ENCODE peak calls at places on chromosomes 3 and 15, in ten cellular contexts. C is K562, H is HL-60, U is IMR-90, F is brain microvascular endothelial cell, N is tibial nerve, A is tibial artery, E is PC-9, K is fibroblast of mammary gland, O is cardiac muscle cell. D is an unnamed sample.

GRCh38 chr3:76321615-76322014 is 536.3 kb upstream of the ZNF717 start:
- DNase-seq in C (no peak), H (no peak), U (no peak), F (no peak), N (no peak), A (no peak), E (no peak), K (no peak), O (no peak), D (no peak)

GRCh38 chr3:137343283-137343682 is 385.5 kb downstream of the IL20RB start:
- DNase-seq in C (no peak), H (no peak), U (no peak), F (no peak), N (no peak), A (no peak), E (no peak), K (no peak), O (no peak), D (no peak)

GRCh38 chr15:27086146-27086545 is 115.2 kb downstream of the GABRG3 start:
- DNase-seq in C (peak; percentile 88), H (no peak), U (no peak), F (no peak), N (no peak), A (no peak), E (no peak), K (no peak), O (peak; percentile 38), D (no peak)

GRCh38 chr3:145490088-145491055 is 670.6 kb downstream of the PLOD2 start:
- DNase-seq in C (no peak), H (no peak), U (no peak), F (no peak), N (no peak), A (no peak), E (no peak), K (no peak), O (no peak), D (no peak)

GRCh38 chr3:150673966-150674365 is 29.8 kb downstream of the ERICH6 start:
- DNase-seq in C (no peak), H (no peak), U (no peak), F (no peak), N (no peak), A (no peak), E (no peak), K (no peak), O (no peak), D (no peak)

GRCh38 chr15:39579487-39580116 is 1.3 kb upstream of the THBS1 start:
- DNase-seq in C (no peak), H (no peak), U (peak; percentile 98), F (peak; percentile 90), N (peak; percentile 48), A (peak; percentile 84), E (peak; percentile 83), K (peak; percentile 91), O (peak; percentile 92), D (peak; percentile 85)

GRCh38 chr3:56131976-56132590 is 336.2 kb downstream of the ERC2 start:
- DNase-seq in C (peak; percentile 50), H (no peak), U (peak; percentile 95), F (peak; percentile 95), N (no peak), A (peak; percentile 65), E (peak; percentile 51), K (peak; percentile 93), O (no peak), D (peak; percentile 95)

GRCh38 chr15:80081390-80081789 is 21.9 kb downstream of the ZFAND6 start:
- DNase-seq in C (no peak), H (peak; percentile 59), U (no peak), F (no peak), N (no peak), A (no peak), E (no peak), K (no peak), O (no peak), D (no peak)

DNA sequence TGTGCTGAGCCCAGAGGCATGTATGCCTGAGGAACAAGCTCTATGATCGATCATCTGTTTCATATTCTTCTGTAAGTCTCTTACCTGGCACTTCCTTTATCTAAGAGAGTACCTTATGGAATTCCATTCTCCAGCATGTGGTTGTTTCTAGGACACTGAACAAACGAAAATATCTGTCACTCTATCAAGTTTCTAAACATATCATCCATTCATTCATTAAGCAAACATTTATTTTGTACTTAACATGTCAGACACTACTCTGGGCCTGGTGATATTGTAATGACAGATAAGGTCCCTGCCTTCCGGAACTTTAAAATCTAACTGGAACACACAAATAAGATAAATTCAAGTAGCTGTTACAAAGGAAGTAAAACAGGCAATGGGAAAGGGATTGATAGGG is 477.1 kb downstream of the IGSF11 start:
- DNase-seq in C (no peak), H (no peak), U (no peak), F (no peak), N (no peak), A (no peak), E (no peak), K (no peak), O (no peak), D (no peak)
- H3K4me3 ChIP-seq in C (no peak overlapping the region), H (no peak overlapping the region), U (no peak overlapping the region), F (no peak overlapping the region), N (no peak overlapping the region), A (no peak overlapping the region), E (no peak overlapping the region), K (no peak overlapping the region), O (no peak overlapping the region), D (no peak overlapping the region)

GRCh38 chr3:69252141-69252540 is 129.7 kb upstream of the LMOD3 start:
- DNase-seq in C (no peak), H (no peak), U (no peak), F (no peak), N (no peak), A (no peak), E (no peak), K (no peak), O (no peak), D (no peak)

GRCh38 chr3:69249001-69249400 is 126.6 kb upstream of the LMOD3 start:
- DNase-seq in C (no peak), H (no peak), U (no peak), F (no peak), N (no peak), A (no peak), E (no peak), K (no peak), O (no peak), D (no peak)

GRCh38 chr3:69251078-69251805 is 128.8 kb upstream of the LMOD3 start:
- DNase-seq in C (no peak), H (no peak), U (no peak), F (no peak), N (no peak), A (no peak), E (no peak), K (no peak), O (peak; percentile 18), D (no peak)

GRCh38 chr3:69248394-69248793 is 126.0 kb upstream of the LMOD3 start:
- DNase-seq in C (no peak), H (no peak), U (no peak), F (no peak), N (no peak), A (no peak), E (no peak), K (no peak), O (peak; percentile 43), D (no peak)

DNA sequence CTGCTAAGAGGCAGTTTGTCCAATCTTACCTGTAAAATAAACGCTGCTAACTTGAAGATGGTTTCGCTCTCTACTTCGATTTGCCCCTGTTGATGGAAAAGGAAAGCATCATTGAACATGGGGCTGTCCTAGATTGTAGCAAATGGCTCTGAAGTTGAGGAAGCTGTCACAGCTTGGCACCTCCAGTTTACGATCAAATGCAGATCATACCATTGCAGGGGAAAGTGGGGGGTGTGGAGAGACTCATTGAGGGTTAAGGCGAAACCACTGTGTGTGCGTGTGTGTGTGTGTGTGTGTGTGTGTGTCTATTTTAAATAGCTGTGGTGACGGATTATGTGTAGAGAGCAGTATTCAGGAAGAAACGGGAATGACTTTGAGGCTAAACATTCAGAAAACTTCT is 127.6 kb upstream of the LMOD3 start:
- DNase-seq in C (peak; percentile 1), H (no peak), U (no peak), F (no peak), N (no peak), A (no peak), E (no peak), K (peak; percentile 60), O (peak; percentile 85), D (no peak)
- H3K4me3 ChIP-seq in C (no peak overlapping the region), H (no peak overlapping the region), U (no peak overlapping the region), F (peak overlapping the region; percentile 15), N (peak overlapping the region; percentile 2), A (no peak overlapping the region), E (no peak overlapping the region), K (no peak overlapping the region), O (peak overlapping the region; percentile 69), D (no peak overlapping the region)

GRCh38 chr15:42605281-42605744 is 29.9 kb downstream of the STARD9 start:
- DNase-seq in C (no peak), H (peak; percentile 35), U (peak; percentile 32), F (no peak), N (no peak), A (no peak), E (no peak), K (peak; percentile 54), O (peak; percentile 38), D (peak; percentile 5)

GRCh38 chr15:42602501-42602900 is 27.1 kb downstream of the STARD9 start:
- DNase-seq in C (peak; percentile 69), H (no peak), U (no peak), F (no peak), N (no peak), A (no peak), E (no peak), K (no peak), O (no peak), D (no peak)

GRCh38 chr15:42608767-42609488 is 33.5 kb downstream of the STARD9 start:
- DNase-seq in C (no peak), H (no peak), U (no peak), F (no peak), N (no peak), A (no peak), E (no peak), K (no peak), O (no peak), D (no peak)

GRCh38 chr15:42608110-42608531 is 32.7 kb downstream of the STARD9 start:
- DNase-seq in C (peak; percentile 52), H (peak; percentile 97), U (no peak), F (peak; percentile 1), N (no peak), A (no peak), E (no peak), K (no peak), O (peak; percentile 22), D (no peak)

DNA sequence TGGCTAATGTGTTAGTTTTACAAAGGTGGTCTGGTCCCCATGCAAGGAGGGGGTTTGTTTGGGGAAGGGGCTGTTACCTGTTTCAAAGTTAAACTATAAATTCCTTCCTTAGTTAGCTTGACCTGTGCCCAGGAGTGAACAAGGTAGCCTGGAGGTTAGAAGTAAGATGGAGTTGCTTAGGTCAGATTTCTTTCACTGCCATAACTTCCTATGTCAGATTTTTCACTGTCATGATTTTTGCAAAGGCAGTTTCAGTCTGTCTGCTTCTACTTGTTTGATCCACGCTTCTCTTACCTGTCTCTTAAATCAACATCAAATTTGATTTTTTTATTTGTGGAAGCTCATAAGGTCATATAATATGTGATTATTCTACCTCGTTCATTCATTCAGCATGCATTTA is 28.6 kb downstream of the STARD9 start:
- DNase-seq in C (no peak), H (no peak), U (no peak), F (no peak), N (no peak), A (no peak), E (no peak), K (no peak), O (no peak), D (no peak)
- H3K4me3 ChIP-seq in C (no peak overlapping the region), H (no peak overlapping the region), U (no peak overlapping the region), F (no peak overlapping the region), N (no peak overlapping the region), A (no peak overlapping the region), E (no peak overlapping the region), K (no peak overlapping the region), O (no peak overlapping the region), D (no peak overlapping the region)

GRCh38 chr3:99473321-99473751 is 165.1 kb upstream of the COL8A1 start:
- DNase-seq in C (no peak), H (no peak), U (peak; percentile 43), F (peak; percentile 44), N (no peak), A (no peak), E (no peak), K (peak; percentile 29), O (no peak), D (peak; percentile 42)
- H3K4me3 ChIP-seq in C (no peak overlapping the region), H (no peak overlapping the region), U (no peak overlapping the region), F (no peak overlapping the region), N (no peak overlapping the region), A (no peak overlapping the region), E (no peak overlapping the region), K (no peak overlapping the region), O (no peak overlapping the region), D (no peak overlapping the region)

D was measured in epithelial cell of esophagus.